ENCODE peak calls at places on chromosomes 1 and 21, in five cellular contexts. Q, E, V, W and F are unnamed samples.

GRCh38 chr1:225548140-225548857 is 104.6 kb downstream of the ENAH start:
- DNase-seq in W (no peak), V (no peak), Q (no peak), E (no peak), F (no peak)

GRCh38 chr1:211643324-211644212 is 31.9 kb downstream of the NEK2 start:
- DNase-seq in E (peak), Q (no peak), W (peak), V (peak), F (peak)

GRCh38 chr1:220339581-220339980 is 67.3 kb upstream of the RAB3GAP2 start:
- DNase-seq in V (no peak), E (no peak), Q (no peak), W (no peak), F (no peak)

GRCh38 chr1:156458181-156458503 is 42.4 kb downstream of the MEF2D start:
- DNase-seq in V (no peak), Q (no peak), E (no peak), W (no peak), F (no peak)

GRCh38 chr1:11800391-11800755 is 5.4 kb downstream of the MTHFR start:
- DNase-seq in W (no peak), E (no peak), Q (no peak), V (no peak), F (peak)

GRCh38 chr1:150507912-150508864 is at the start of gene ECM1:
- DNase-seq in Q (peak), V (peak), W (peak), E (no peak), F (peak)

GRCh38 chr1:64437453-64437852 is 32.5 kb upstream of the CACHD1 start:
- DNase-seq in Q (no peak), V (no peak), W (no peak), E (no peak), F (no peak)

GRCh38 chr1:6040859-6041415 is 4.8 kb upstream of the KCNAB2 start:
- DNase-seq in E (no peak), W (no peak), V (no peak), Q (no peak), F (no peak)

GRCh38 chr1:201714542-201715276 is 114.2 kb upstream of the IPO9 start:
- DNase-seq in V (peak), Q (no peak), W (peak), E (no peak), F (peak)

GRCh38 chr1:91501527-91501859 is 842 bp downstream of the CDC7 start:
- DNase-seq in V (no peak), W (peak), Q (no peak), E (no peak), F (no peak)

GRCh38 chr1:27607239-27607804 is 3.4 kb upstream of the AHDC1 start:
- DNase-seq in E (no peak), W (no peak), V (peak), Q (no peak), F (no peak)

GRCh38 chr21:21481238-21481637 is 483.0 kb downstream of the NCAM2 start:
- DNase-seq in E (no peak), V (no peak), Q (no peak), W (no peak), F (no peak)

GRCh38 chr1:167715653-167716302 is 6.0 kb upstream of the MPZL1 start:
- DNase-seq in E (no peak), Q (no peak), V (no peak), W (no peak), F (no peak)

GRCh38 chr1:9440763-9441194 is 98.5 kb upstream of the SLC25A33 start:
- DNase-seq in Q (no peak), E (no peak), V (no peak), W (peak), F (no peak)

GRCh38 chr1:156319664-156320063 is 18.4 kb downstream of the CCT3 start:
- DNase-seq in Q (no peak), W (peak), E (no peak), V (no peak), F (peak)

GRCh38 chr1:76862447-76862846 is 4.8 kb upstream of the ST6GALNAC5 start:
- DNase-seq in V (no peak), W (no peak), E (no peak), Q (no peak), F (no peak)

GRCh38 chr21:15066231-15066577 is 1.4 kb upstream of the NRIP1 start:
- DNase-seq in Q (no peak), W (peak), E (no peak), V (no peak), F (no peak)

GRCh38 chr1:2554621-2555387 is 1.4 kb upstream of the TNFRSF14 start:
- DNase-seq in W (peak), E (no peak), Q (no peak), V (no peak), F (no peak)

GRCh38 chr1:229664133-229664689 is 38.2 kb downstream of the URB2 start:
- DNase-seq in E (no peak), W (peak), V (no peak), Q (peak), F (no peak)

GRCh38 chr1:175530167-175530566 is 213.2 kb downstream of the TNR start:
- DNase-seq in W (no peak), Q (no peak), E (no peak), V (no peak), F (no peak)

GRCh38 chr1:178899402-178899801 is 28.5 kb upstream of the ANGPTL1 start:
- DNase-seq in V (no peak), W (no peak), Q (no peak), E (no peak), F (no peak)

GRCh38 chr1:26159113-26160039 is 497 bp downstream of the FAM110D start:
- DNase-seq in V (peak), W (no peak), E (no peak), Q (no peak), F (no peak)

GRCh38 chr1:43232482-43232881 is 37.3 kb upstream of the TMEM125 start:
- DNase-seq in E (no peak), Q (no peak), W (no peak), V (no peak), F (no peak)

GRCh38 chr1:115833806-115834205 is 7.1 kb downstream of the NHLH2 start:
- DNase-seq in E (no peak), Q (no peak), V (no peak), W (no peak), F (no peak)

GRCh38 chr21:45080639-45081414 is 6.4 kb downstream of the ADARB1 start:
- DNase-seq in E (no peak), Q (no peak), V (no peak), W (no peak), F (no peak)

GRCh38 chr1:218735436-218735835 is 390.3 kb downstream of the TGFB2 start:
- DNase-seq in E (no peak), Q (no peak), V (no peak), W (no peak), F (no peak)

GRCh38 chr1:236922190-236922589 is 82.1 kb downstream of the MT1HL1 start:
- DNase-seq in V (no peak), E (no peak), Q (no peak), W (no peak), F (no peak)

GRCh38 chr1:86183711-86184252 is 27.2 kb upstream of the COL24A1 start:
- DNase-seq in E (no peak), W (no peak), Q (no peak), V (no peak), F (no peak)

GRCh38 chr1:183019860-183020259 is 3.4 kb upstream of the LAMC1 start:
- DNase-seq in W (no peak), E (peak), V (no peak), Q (no peak), F (no peak)

GRCh38 chr1:100440075-100440809 is 87.9 kb downstream of the CDC14A start:
- DNase-seq in V (no peak), Q (no peak), W (peak), E (peak), F (no peak)

GRCh38 chr1:32728413-32729077 is 26.0 kb upstream of the SYNC start:
- DNase-seq in Q (no peak), W (no peak), E (no peak), V (no peak), F (no peak)

GRCh38 chr1:115811140-115811828 is 29.6 kb downstream of the NHLH2 start:
- DNase-seq in Q (no peak), V (no peak), W (peak), E (peak), F (no peak)

GRCh38 chr1:83883979-83884378 is 115.0 kb downstream of the TTLL7 start:
- DNase-seq in Q (no peak), E (no peak), V (no peak), W (no peak), F (no peak)

GRCh38 chr1:1440941-1441888 is 5.7 kb downstream of the VWA1 start:
- DNase-seq in E (no peak), Q (peak), W (peak), V (peak), F (no peak)
- H3K27ac ChIP-seq in E (peak), Q (peak), W (no peak), V (no peak), F (no peak)

GRCh38 chr1:165893507-165893906 is 66.1 kb downstream of the UCK2 start:
- DNase-seq in E (no peak), V (no peak), Q (no peak), W (no peak), F (no peak)

GRCh38 chr1:165896277-165896676 is 68.9 kb downstream of the UCK2 start:
- DNase-seq in V (peak), Q (no peak), W (no peak), E (no peak), F (no peak)

GRCh38 chr1:165897326-165898303 is 70.2 kb downstream of the UCK2 start:
- DNase-seq in Q (no peak), V (no peak), W (no peak), E (no peak), F (no peak)

GRCh38 chr1:165894591-165894990 is 67.2 kb downstream of the UCK2 start:
- DNase-seq in V (no peak), E (no peak), W (no peak), Q (no peak), F (no peak)

DNA sequence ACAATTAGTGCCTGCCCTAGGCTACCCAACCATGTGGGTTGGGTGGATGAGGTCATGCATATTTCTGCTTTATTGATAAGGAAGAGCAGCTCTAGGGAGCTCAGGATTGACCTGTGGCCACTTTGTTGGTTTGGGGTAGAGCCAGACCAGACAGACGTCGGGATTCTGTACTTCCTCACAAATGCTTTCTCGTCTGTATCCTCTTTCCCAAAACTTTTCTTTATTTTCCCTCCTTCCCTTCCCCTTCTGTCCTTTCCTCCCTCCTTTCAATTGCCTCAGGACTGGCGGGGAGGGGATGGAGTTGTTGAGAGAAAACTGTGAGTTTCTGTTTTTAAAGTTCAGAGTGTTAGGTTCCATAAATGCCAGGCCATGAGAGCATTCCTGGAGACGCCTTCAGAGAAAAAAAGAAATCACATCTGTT is 68.0 kb downstream of the UCK2 start:
- DNase-seq in Q (no peak), V (no peak), E (no peak), W (no peak), F (no peak)
- H3K27ac ChIP-seq in Q (no peak), V (no peak), E (no peak), W (no peak), F (peak)

DNA sequence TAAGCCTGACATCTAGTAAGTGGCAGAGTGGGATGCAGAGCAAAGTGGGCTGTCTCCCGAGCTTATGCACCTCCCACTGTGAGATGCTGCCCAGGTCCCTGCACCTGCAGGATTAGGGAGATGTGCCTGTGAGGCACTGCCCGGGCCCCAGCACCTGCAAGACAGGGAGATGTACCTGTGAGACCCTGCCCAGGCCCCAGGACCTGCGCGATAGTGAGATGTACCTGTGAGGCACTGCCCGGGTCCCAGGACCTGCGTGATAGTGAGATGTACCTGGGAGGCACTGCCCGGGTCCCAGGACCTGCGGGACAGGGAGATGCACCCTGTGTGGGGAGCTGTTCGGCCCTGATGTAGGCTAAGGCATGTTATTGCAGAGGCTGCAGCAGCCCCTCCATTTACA is 622.8 kb downstream of the PTPRU start:
- DNase-seq in W (no peak), V (no peak), E (no peak), Q (no peak), F (no peak)
- H3K27ac ChIP-seq in W (no peak), V (no peak), E (no peak), Q (no peak), F (no peak)

GRCh38 chr1:63323866-63324778 is 1.8 kb downstream of the FOXD3 start:
- DNase-seq in Q (no peak), W (no peak), V (no peak), E (no peak), F (no peak)
- H3K27ac ChIP-seq in Q (no peak), W (no peak), V (no peak), E (no peak), F (no peak)

GRCh38 chr1:15098366-15099125 is 55.0 kb upstream of the TMEM51 start:
- DNase-seq in E (no peak), V (no peak), Q (no peak), W (no peak), F (no peak)

GRCh38 chr1:15094056-15094455 is 59.5 kb upstream of the TMEM51 start:
- DNase-seq in W (no peak), Q (no peak), V (no peak), E (no peak), F (no peak)

GRCh38 chr1:15096293-15096692 is 57.3 kb upstream of the TMEM51 start:
- DNase-seq in V (no peak), Q (no peak), E (no peak), W (no peak), F (no peak)

GRCh38 chr1:15094719-15095491 is 58.6 kb upstream of the TMEM51 start:
- DNase-seq in W (no peak), V (no peak), Q (no peak), E (no peak), F (no peak)

DNA sequence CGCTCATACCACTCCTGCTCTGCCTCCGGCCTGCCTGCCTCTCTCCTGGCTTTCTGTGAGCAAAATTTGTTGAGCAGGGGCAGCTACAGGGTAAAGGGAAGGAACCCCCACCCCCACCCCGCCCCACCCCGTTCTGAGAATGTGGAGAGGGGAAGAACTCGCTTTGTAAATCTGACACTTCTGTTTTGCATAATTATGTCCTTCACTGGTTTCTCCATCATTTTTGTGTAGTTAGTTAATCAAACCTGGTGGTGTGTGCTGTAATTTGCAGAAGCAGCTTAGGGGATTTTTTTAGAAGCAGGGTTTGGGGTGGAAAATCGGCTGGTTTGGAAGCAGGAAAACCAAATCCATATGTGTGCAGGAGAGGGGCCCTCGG is 58.1 kb upstream of the TMEM51 start:
- DNase-seq in V (no peak), W (no peak), E (no peak), Q (no peak), F (no peak)
- H3K27ac ChIP-seq in V (no peak), W (no peak), E (no peak), Q (no peak), F (no peak)